ENCODE peak calls at places on chromosome 19, in four cellular contexts. F is A549, G is K562, C is HepG2. L is an unnamed sample.

GRCh38 chr19:45638930-45639729 is at the start of gene EML2:
- DNase-seq in F (peak), G (peak), C (peak), L (peak)

GRCh38 chr19:48968179-48968661 is 3.1 kb downstream of the FTL start:
- DNase-seq in G (no peak), F (peak), C (peak), L (no peak)

GRCh38 chr19:17086129-17086528 is 10.6 kb downstream of the MYO9B start:
- DNase-seq in G (no peak), F (no peak), C (no peak), L (no peak)

GRCh38 chr19:9721861-9722260 is 46.7 kb downstream of the ZNF846 start:
- DNase-seq in C (no peak), F (no peak), G (no peak), L (peak)

GRCh38 chr19:30376272-30376671 is 4.1 kb downstream of the ZNF536 start:
- DNase-seq in G (no peak), C (no peak), F (no peak), L (no peak)

GRCh38 chr19:18385675-18386542 is at the start of gene GDF15:
- DNase-seq in G (peak), F (peak), C (peak), L (peak)

GRCh38 chr19:23758187-23759074 is at the start of gene ZNF681:
- DNase-seq in G (peak), C (no peak), F (peak), L (peak)

GRCh38 chr19:3319643-3320353 is 46.6 kb upstream of the NFIC start:
- DNase-seq in F (no peak), G (no peak), C (no peak), L (no peak)

GRCh38 chr19:50311723-50312635 is 17.2 kb downstream of the KCNC3 start:
- DNase-seq in C (peak), G (peak), F (peak), L (peak)

GRCh38 chr19:32458500-32459123 is 53.0 kb downstream of the DPY19L3 start:
- DNase-seq in C (no peak), F (no peak), G (no peak), L (no peak)

GRCh38 chr19:11658954-11659353 is 61.7 kb downstream of the ZNF627 start:
- DNase-seq in G (no peak), C (no peak), F (no peak), L (no peak)

GRCh38 chr19:7792286-7792685 is 29.2 kb downstream of the CLEC4M start:
- DNase-seq in F (no peak), C (no peak), G (no peak), L (no peak)

GRCh38 chr19:45615795-45616708 is 14.0 kb upstream of the GPR4 start:
- DNase-seq in C (peak), F (peak), G (peak), L (peak)

GRCh38 chr19:13275016-13275722 is 125.0 kb downstream of the IER2 start:
- DNase-seq in C (no peak), F (no peak), G (no peak), L (peak)

GRCh38 chr19:37333457-37333856 is 37.4 kb upstream of the ZNF527 start:
- DNase-seq in C (no peak), F (no peak), G (no peak), L (no peak)

GRCh38 chr19:37332839-37333238 is 38.1 kb upstream of the ZNF527 start:
- DNase-seq in F (no peak), G (no peak), C (no peak), L (no peak)

GRCh38 chr19:37334179-37335071 is 36.5 kb upstream of the ZNF527 start:
- DNase-seq in F (no peak), C (no peak), G (peak), L (peak)

DNA sequence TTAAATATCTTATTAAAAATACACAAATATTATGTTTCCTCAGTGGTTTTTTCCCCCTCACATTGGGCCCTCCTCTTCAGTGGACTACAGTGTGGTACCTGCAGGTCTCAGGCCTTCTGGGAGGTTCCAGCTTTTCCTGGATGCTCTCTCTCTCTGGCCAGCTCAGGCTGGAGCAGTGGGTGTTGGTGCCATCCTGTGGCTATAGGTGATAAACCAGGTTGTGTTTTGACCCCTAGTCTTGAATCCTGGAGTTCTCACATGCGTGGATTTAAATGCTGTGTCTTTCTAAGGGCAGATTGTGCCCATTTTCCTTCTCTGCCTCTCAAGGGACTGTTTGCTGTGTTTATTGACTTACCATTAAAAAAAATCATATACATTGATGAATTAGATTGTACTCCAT is 41.2 kb upstream of the ZNF527 start:
- DNase-seq in F (no peak), C (peak), G (no peak), L (peak)
- TF ChIP-seq CTCF in F (no peak), C (peak), G (peak), L (no peak)

DNA sequence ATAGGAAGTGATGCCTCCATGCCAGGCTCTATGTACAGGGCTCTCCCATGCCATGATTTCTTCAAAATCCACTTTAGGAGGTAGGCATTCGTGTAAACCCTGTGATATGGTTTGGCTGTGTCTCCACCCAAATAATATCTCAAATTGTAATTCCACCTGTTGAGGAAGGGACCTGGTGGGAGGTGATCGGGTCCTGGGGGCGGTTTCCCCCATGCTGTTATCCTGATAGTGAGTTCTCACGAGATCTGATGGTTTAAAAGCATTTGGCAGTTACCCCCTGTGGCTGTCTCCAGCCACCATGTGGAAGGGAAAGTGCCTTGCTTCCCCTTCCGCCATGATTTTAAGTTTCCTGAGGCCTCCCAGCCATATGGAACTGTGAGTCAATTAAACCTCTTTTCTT is 8.1 kb downstream of the SARS2 start:
- DNase-seq in F (no peak), C (no peak), G (no peak), L (no peak)
- TF ChIP-seq POLR2A in F (no peak), C (no peak), G (no peak), L (no peak)

DNA sequence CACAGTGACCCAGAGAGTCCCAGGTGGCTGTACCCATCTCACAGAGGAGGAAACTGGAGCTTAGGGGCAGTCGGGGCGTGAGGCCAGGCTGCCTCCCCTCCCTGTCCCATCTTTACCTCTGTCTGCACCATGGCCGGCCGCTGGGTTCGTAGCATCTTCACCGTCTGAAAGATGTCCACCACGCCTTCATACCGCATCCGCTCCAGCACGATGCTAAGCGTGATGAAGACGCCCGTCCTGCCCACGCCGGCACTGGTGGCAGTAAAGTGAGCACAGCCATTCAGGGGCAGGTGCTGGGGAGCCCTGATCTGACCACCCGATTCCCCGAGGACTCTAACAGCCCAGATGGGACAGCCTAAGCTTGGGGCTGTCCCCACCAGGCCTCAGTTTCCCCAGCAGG is 132.8 kb downstream of the PTPRS start:
- DNase-seq in F (no peak), C (no peak), G (no peak), L (no peak)
- TF ChIP-seq MYC in F (no peak), C (no peak), G (no peak), L (no peak)

GRCh38 chr19:42178791-42179500 is 38.5 kb downstream of the DEDD2 start:
- DNase-seq in F (peak), G (peak), C (no peak), L (no peak)
- TF ChIP-seq CTCF in F (peak), G (peak), C (peak), L (peak)